ENCODE peak calls at places on chromosome 21, in eight cellular contexts. S, X, V, G, Y, O, B and N are unnamed samples.

GRCh38 chr21:34510148-34511142 is 1.6 kb downstream of the KCNE1 start:
- DNase-seq in S (peak), X (peak), V (no peak), G (no peak), Y (peak), O (peak), B (peak), N (peak)

GRCh38 chr21:24208562-24209260 is 1398.6 kb downstream of the MRPL39 start:
- DNase-seq in S (no peak), X (no peak), V (no peak), G (no peak), Y (no peak), O (no peak), B (no peak), N (no peak)

GRCh38 chr21:15063081-15063820 is 1.5 kb downstream of the NRIP1 start:
- DNase-seq in S (peak), X (no peak), V (no peak), G (no peak), Y (peak), O (peak), B (no peak), N (peak)

GRCh38 chr21:43268086-43268803 is 99.4 kb downstream of the CRYAA start:
- DNase-seq in S (no peak), X (no peak), V (no peak), G (no peak), Y (peak), O (no peak), B (no peak), N (no peak)

GRCh38 chr21:38804617-38805281 is 980 bp upstream of the ETS2 start:
- DNase-seq in S (peak), X (no peak), V (peak), G (no peak), Y (peak), O (peak), B (peak), N (peak)

GRCh38 chr21:16570196-16570595 is 840.4 kb downstream of the USP25 start:
- DNase-seq in S (no peak), X (no peak), V (no peak), G (no peak), Y (no peak), O (peak), B (no peak), N (no peak)

GRCh38 chr21:41687633-41688032 is 79.2 kb downstream of the RIPK4 start:
- DNase-seq in S (peak), X (no peak), V (no peak), G (no peak), Y (no peak), O (no peak), B (no peak), N (no peak)

GRCh38 chr21:40143822-40144525 is 276.7 kb downstream of the PCP4 start:
- DNase-seq in S (peak), X (peak), V (no peak), G (no peak), Y (peak), O (peak), B (peak), N (peak)

GRCh38 chr21:34803792-34804440 is 135.1 kb downstream of the CLIC6 start:
- DNase-seq in S (no peak), X (no peak), V (no peak), G (no peak), Y (no peak), O (no peak), B (no peak), N (no peak)

GRCh38 chr21:42539931-42540343 is 26.3 kb downstream of the SLC37A1 start:
- DNase-seq in S (no peak), X (no peak), V (no peak), G (no peak), Y (no peak), O (no peak), B (no peak), N (no peak)

GRCh38 chr21:38929652-38930051 is 123.9 kb downstream of the ETS2 start:
- DNase-seq in S (no peak), X (no peak), V (no peak), G (no peak), Y (no peak), O (no peak), B (no peak), N (no peak)

GRCh38 chr21:34338226-34338625 is 25.6 kb upstream of the KCNE2 start:
- DNase-seq in S (no peak), X (no peak), V (no peak), G (no peak), Y (no peak), O (no peak), B (no peak), N (no peak)

GRCh38 chr21:42061866-42062542 is 9.1 kb upstream of the UMODL1 start:
- DNase-seq in S (no peak), X (no peak), V (no peak), G (no peak), Y (no peak), O (no peak), B (no peak), N (no peak)

GRCh38 chr21:16358784-16359183 is 629.0 kb downstream of the USP25 start:
- DNase-seq in S (no peak), X (no peak), V (no peak), G (no peak), Y (no peak), O (no peak), B (no peak), N (no peak)

GRCh38 chr21:34205811-34206635 is 132.6 kb downstream of the MRPS6 start:
- DNase-seq in S (peak), X (no peak), V (peak), G (no peak), Y (no peak), O (no peak), B (peak), N (no peak)

GRCh38 chr21:15725949-15726348 is 3.8 kb upstream of the USP25 start:
- DNase-seq in S (no peak), X (no peak), V (no peak), G (no peak), Y (no peak), O (no peak), B (no peak), N (no peak)

GRCh38 chr21:43345746-43346409 is 81.1 kb downstream of the SIK1 start:
- DNase-seq in S (peak), X (peak), V (no peak), G (no peak), Y (no peak), O (peak), B (peak), N (peak)

GRCh38 chr21:38683222-38683621 is 122.5 kb upstream of the ETS2 start:
- DNase-seq in S (no peak), X (peak), V (no peak), G (no peak), Y (no peak), O (no peak), B (peak), N (peak)

GRCh38 chr21:17352937-17353655 is 159.7 kb upstream of the CXADR start:
- DNase-seq in S (no peak), X (no peak), V (no peak), G (no peak), Y (peak), O (no peak), B (no peak), N (no peak)

GRCh38 chr21:24514081-24514733 is 1093.1 kb downstream of the MRPL39 start:
- DNase-seq in S (peak), X (no peak), V (no peak), G (no peak), Y (no peak), O (peak), B (no peak), N (peak)

GRCh38 chr21:17527240-17527639 is 14.4 kb downstream of the CXADR start:
- DNase-seq in S (peak), X (peak), V (no peak), G (no peak), Y (no peak), O (peak), B (no peak), N (peak)

GRCh38 chr21:31043495-31043894 is 5.2 kb upstream of the KRTAP19-8 start:
- DNase-seq in S (no peak), X (no peak), V (no peak), G (no peak), Y (no peak), O (no peak), B (no peak), N (no peak)

GRCh38 chr21:21286170-21286798 is 288.1 kb downstream of the NCAM2 start:
- DNase-seq in S (no peak), X (no peak), V (no peak), G (no peak), Y (no peak), O (no peak), B (no peak), N (no peak)

DNA sequence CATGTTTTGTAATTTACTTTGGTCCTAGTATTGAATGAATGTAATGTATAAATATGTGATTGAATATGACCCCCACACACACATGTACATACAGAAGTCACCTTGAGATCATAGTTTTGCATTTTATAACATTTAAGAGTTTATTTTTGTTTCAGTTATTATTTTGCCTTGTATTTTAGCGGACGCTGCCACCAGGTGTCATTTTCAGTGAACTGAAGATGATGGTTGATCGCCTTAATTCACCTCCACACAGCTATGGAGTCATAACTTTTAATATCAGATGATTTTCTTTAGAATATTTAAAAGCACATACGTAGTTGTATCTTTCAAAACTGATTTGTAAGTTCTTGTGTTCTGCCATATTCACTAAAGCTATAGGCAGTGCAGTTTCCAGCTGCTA is 130.4 kb downstream of the DYRK1A start:
- DNase-seq in S (peak), X (peak), V (no peak), G (no peak), Y (no peak), O (peak), B (peak), N (peak)
- TF ChIP-seq CTCF in S (peak), X (peak), V (peak), G (peak), Y (peak), O (peak), B (peak), N (peak)

DNA sequence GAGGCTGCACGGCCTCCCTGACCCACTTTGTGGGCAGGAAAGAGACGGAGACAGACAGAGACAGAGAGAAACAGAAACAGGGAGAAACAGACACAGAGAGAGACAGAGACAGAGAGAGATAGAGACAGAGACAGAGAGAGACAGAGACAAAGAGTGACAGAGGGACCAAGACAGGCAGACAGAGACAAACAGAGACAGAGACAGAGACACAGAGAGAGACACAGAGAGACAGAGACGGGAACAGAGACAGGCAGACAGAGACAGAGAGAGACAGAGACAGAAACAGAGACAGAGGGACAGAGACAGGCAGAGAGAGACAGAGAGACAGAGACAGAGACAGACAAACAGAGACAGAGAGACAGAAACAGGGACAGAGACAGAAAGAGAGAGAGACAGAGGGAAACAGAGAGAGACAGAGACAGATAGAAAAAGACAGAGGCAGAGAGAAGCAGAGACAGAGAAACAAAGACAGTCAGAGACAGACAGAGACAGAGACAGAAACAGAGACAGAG is 3.1 kb downstream of the COL6A1 start:
- DNase-seq in S (no peak), X (no peak), V (no peak), G (no peak), Y (no peak), O (no peak), B (no peak), N (no peak)
- H3K4me3 ChIP-seq in S (peak), X (no peak), V (no peak), G (no peak), Y (no peak), O (peak), B (peak), N (no peak)

GRCh38 chr21:36169465-36170128 is 13.0 kb downstream of the DOP1B start:
- DNase-seq in S (no peak), X (no peak), V (no peak), G (no peak), Y (no peak), O (no peak), B (no peak), N (no peak)
- TF ChIP-seq CTCF in S (peak), X (no peak), V (peak), G (no peak), Y (peak), O (peak), B (no peak), N (peak)

GRCh38 chr21:26491663-26492062 is 81.4 kb downstream of the CYYR1 start:
- DNase-seq in S (no peak), X (no peak), V (no peak), G (no peak), Y (no peak), O (no peak), B (no peak), N (no peak)

GRCh38 chr21:26489781-26490180 is 83.3 kb downstream of the CYYR1 start:
- DNase-seq in S (no peak), X (no peak), V (no peak), G (no peak), Y (no peak), O (no peak), B (no peak), N (no peak)

GRCh38 chr21:26490771-26491170 is 82.3 kb downstream of the CYYR1 start:
- DNase-seq in S (peak), X (peak), V (no peak), G (no peak), Y (no peak), O (peak), B (peak), N (peak)

GRCh38 chr21:26499475-26499874 is 73.6 kb downstream of the CYYR1 start:
- DNase-seq in S (no peak), X (no peak), V (no peak), G (no peak), Y (no peak), O (no peak), B (no peak), N (no peak)

GRCh38 chr21:26495283-26495849 is 77.7 kb downstream of the CYYR1 start:
- DNase-seq in S (no peak), X (no peak), V (no peak), G (no peak), Y (no peak), O (no peak), B (no peak), N (no peak)
- H3K4me3 ChIP-seq in S (no peak), X (no peak), V (no peak), G (no peak), Y (no peak), O (no peak), B (no peak), N (no peak)

GRCh38 chr21:36709868-36710728 is 11.2 kb downstream of the SIM2 start:
- DNase-seq in S (no peak), X (no peak), V (no peak), G (no peak), Y (no peak), O (no peak), B (no peak), N (no peak)

GRCh38 chr21:36707763-36708511 is 9.0 kb downstream of the SIM2 start:
- DNase-seq in S (no peak), X (no peak), V (no peak), G (no peak), Y (no peak), O (no peak), B (no peak), N (no peak)

GRCh38 chr21:36709030-36709867 is 10.3 kb downstream of the SIM2 start:
- DNase-seq in S (no peak), X (no peak), V (no peak), G (no peak), Y (no peak), O (no peak), B (no peak), N (no peak)

GRCh38 chr21:36708512-36709029 is 9.7 kb downstream of the SIM2 start:
- DNase-seq in S (no peak), X (no peak), V (no peak), G (no peak), Y (no peak), O (no peak), B (no peak), N (no peak)

GRCh38 chr21:36710729-36711048 is 11.8 kb downstream of the SIM2 start:
- DNase-seq in S (no peak), X (no peak), V (no peak), G (no peak), Y (no peak), O (no peak), B (no peak), N (no peak)
- TF ChIP-seq CTCF in S (no peak), X (no peak), V (no peak), G (no peak), Y (no peak), O (no peak), B (no peak), N (no peak)

GRCh38 chr21:28387220-28387619 is 605.5 kb downstream of the LTN1 start:
- DNase-seq in S (no peak), X (no peak), V (no peak), G (no peak), Y (no peak), O (no peak), B (no peak), N (no peak)

DNA sequence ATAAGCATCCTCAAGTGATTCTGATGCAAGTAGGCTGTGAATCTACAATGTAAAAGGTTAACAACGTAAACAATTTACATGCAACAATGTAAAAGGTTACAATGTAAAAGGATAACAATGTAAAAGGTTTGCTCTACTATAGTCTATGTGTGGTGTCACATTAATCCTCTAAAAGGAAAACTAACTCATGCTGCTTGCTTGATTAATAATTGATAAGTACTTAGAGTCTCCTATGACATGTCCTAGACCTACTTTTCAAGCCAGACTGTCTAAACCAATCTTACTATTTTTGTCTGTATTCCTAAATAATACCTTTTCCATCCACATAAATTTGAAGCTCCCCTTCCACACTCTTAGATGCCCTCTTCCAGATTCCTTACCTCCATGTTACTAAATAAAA is 606.8 kb downstream of the LTN1 start:
- DNase-seq in S (no peak), X (no peak), V (no peak), G (no peak), Y (no peak), O (no peak), B (no peak), N (no peak)
- H3K4me3 ChIP-seq in S (no peak), X (no peak), V (no peak), G (no peak), Y (no peak), O (no peak), B (no peak), N (no peak)

DNA sequence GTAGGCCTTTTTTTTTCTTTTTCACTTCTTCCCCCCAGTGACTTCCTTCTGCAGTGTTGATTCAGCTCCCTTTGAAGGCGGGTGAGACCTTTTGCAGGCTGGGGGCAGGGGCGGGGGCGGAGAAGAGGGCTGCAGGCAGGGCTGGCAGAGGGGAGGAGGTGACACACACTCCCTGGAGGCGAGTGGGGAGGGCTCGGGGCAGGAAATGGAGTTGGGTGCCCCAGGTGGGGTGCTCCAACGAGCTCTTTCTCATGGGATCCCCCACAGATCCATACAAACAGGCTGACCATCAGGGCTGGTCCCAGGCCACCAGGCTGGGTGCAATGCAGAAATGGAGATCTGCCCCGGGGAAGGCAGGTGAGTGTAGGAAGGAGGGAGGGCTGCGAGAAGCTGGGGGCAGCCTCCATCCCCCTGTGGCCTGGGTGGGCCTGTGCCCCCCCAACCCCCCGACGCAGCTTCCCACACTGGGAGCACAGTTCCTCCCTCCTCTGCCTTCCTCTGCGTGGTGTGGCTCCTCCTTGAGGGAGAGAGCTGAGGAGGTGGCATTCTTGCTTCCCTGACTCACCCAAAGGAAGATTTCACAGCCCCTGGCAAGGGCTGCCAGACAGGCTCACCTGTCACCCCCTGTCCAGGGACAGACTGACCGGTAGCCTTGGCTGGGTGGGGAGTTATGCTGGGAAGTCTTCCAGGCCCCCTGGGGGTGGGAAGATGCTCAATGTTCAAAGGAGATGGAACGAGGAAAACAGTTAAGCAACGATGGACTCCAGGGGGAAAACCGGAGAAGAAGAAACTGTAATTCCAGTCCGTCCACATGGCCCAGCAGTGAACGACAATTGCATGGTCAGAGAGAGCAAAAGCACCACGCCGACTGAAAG is 7.1 kb upstream of the ITGB2 start:
- DNase-seq in S (peak), X (peak), V (peak), G (no peak), Y (no peak), O (peak), B (peak), N (peak)
- TF ChIP-seq CTCF in S (peak), X (peak), V (peak), G (no peak), Y (no peak), O (no peak), B (peak), N (peak)

GRCh38 chr21:28230559-28230958 is 762.1 kb downstream of the LTN1 start:
- DNase-seq in S (peak), X (peak), V (no peak), G (no peak), Y (no peak), O (no peak), B (peak), N (peak)
- H3K4me3 ChIP-seq in S (peak), X (no peak), V (no peak), G (no peak), Y (no peak), O (no peak), B (no peak), N (no peak)

DNA sequence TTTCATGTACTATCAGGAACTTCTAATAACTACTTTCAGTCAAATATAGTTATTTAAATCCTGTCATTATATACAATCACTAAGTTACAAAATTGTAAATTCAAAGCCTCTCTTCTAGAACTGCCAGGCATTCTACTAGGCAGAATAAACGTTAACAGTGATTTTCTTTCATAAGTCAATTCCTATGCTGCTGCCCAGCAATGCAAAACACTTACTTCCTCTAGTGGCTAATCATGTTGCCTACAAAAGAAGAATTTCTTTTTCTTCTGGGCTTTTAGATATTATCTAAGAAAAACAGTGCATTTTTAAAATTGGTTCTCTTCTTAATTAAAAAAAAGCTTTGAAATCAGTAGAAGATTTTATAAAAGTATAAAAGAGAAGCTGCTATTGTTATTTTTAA is 509.8 kb upstream of the ADAMTS5 start:
- DNase-seq in S (no peak), X (peak), V (no peak), G (no peak), Y (no peak), O (peak), B (peak), N (peak)
- TF ChIP-seq CTCF in S (peak), X (peak), V (no peak), G (peak), Y (peak), O (peak), B (peak), N (peak)